ENCODE peak calls at places on chromosomes 2 and 18, in four cellular contexts. H is H1, W is GM12892, S is HepG2. L is an unnamed sample.
A peak's percentile ranks its signal among the peaks of the same experiment; 100 is the strongest.

GRCh38 chr18:44423826-44424225 is 256.9 kb upstream of the SETBP1 start:
- DNase-seq in H (no peak), W (no peak), S (no peak), L (no peak)

GRCh38 chr2:171523339-171523931 is 1.2 kb downstream of the CYBRD1 start:
- DNase-seq in H (peak; percentile 83), W (peak; percentile 28), S (peak; percentile 21), L (peak; percentile 27)

GRCh38 chr18:31648966-31649429 is 35.4 kb downstream of the B4GALT6 start:
- DNase-seq in H (no peak), W (no peak), S (peak; percentile 13), L (no peak)

GRCh38 chr2:227796044-227796780 is 17.4 kb upstream of the CCL20 start:
- DNase-seq in H (no peak), W (no peak), S (peak; percentile 61), L (no peak)

GRCh38 chr2:43236256-43236655 is 9.8 kb upstream of the ZFP36L2 start:
- DNase-seq in H (no peak), W (no peak), S (no peak), L (no peak)

GRCh38 chr2:74440378-74441110 is 1.2 kb downstream of the RTKN start:
- DNase-seq in H (peak; percentile 92), W (peak; percentile 99), S (peak; percentile 95), L (peak; percentile 98)

GRCh38 chr2:127428815-127429109 is 10.5 kb downstream of the PROC start:
- DNase-seq in H (no peak), W (no peak), S (no peak), L (no peak)

GRCh38 chr2:196088209-196088608 is 19.6 kb upstream of the DNAH7 start:
- DNase-seq in H (no peak), W (no peak), S (peak; percentile 88), L (no peak)

GRCh38 chr2:238100049-238100820 is at the start of gene ESPNL:
- DNase-seq in H (peak; percentile 51), W (peak; percentile 11), S (no peak), L (no peak)

GRCh38 chr2:234816056-234816455 is 135.8 kb upstream of the SH3BP4 start:
- DNase-seq in H (no peak), W (no peak), S (no peak), L (no peak)

GRCh38 chr2:219290381-219291171 is 11.4 kb downstream of the DNAJB2 start:
- DNase-seq in H (no peak), W (no peak), S (no peak), L (no peak)

GRCh38 chr2:122041455-122041854 is 286.0 kb downstream of the TSN start:
- DNase-seq in H (no peak), W (no peak), S (no peak), L (no peak)

GRCh38 chr2:181169459-181169858 is 189.1 kb downstream of the UBE2E3 start:
- DNase-seq in H (no peak), W (no peak), S (no peak), L (no peak)

GRCh38 chr18:79011300-79011870 is 31.8 kb downstream of the SALL3 start:
- DNase-seq in H (no peak), W (no peak), S (no peak), L (no peak)

GRCh38 chr2:67260348-67261277 is 136.5 kb upstream of the ETAA1 start:
- DNase-seq in H (no peak), W (no peak), S (no peak), L (no peak)

GRCh38 chr2:186576614-186577013 is 13.2 kb upstream of the ITGAV start:
- DNase-seq in H (no peak), W (no peak), S (no peak), L (no peak)

GRCh38 chr2:118807668-118808428 is 39.6 kb downstream of the EN1 start:
- DNase-seq in H (no peak), W (no peak), S (no peak), L (no peak)

GRCh38 chr2:145323512-145323911 is 803.6 kb upstream of the ZEB2 start:
- DNase-seq in H (no peak), W (no peak), S (no peak), L (no peak)
- TF ChIP-seq TAF1 in H (no peak), W (no peak), S (no peak), L (no peak)

GRCh38 chr2:60550151-60550983 is 3.1 kb downstream of the BCL11A start:
- DNase-seq in H (peak; percentile 81), W (no peak), S (peak; percentile 56), L (no peak)

GRCh38 chr2:60550984-60551240 is 2.5 kb downstream of the BCL11A start:
- DNase-seq in H (no peak), W (no peak), S (no peak), L (no peak)

GRCh38 chr2:60552096-60552850 is 1.2 kb downstream of the BCL11A start:
- DNase-seq in H (peak; percentile 68), W (no peak), S (no peak), L (no peak)

GRCh38 chr2:60552851-60553495 is 481 bp downstream of the BCL11A start:
- DNase-seq in H (peak; percentile 50), W (no peak), S (no peak), L (no peak)

DNA sequence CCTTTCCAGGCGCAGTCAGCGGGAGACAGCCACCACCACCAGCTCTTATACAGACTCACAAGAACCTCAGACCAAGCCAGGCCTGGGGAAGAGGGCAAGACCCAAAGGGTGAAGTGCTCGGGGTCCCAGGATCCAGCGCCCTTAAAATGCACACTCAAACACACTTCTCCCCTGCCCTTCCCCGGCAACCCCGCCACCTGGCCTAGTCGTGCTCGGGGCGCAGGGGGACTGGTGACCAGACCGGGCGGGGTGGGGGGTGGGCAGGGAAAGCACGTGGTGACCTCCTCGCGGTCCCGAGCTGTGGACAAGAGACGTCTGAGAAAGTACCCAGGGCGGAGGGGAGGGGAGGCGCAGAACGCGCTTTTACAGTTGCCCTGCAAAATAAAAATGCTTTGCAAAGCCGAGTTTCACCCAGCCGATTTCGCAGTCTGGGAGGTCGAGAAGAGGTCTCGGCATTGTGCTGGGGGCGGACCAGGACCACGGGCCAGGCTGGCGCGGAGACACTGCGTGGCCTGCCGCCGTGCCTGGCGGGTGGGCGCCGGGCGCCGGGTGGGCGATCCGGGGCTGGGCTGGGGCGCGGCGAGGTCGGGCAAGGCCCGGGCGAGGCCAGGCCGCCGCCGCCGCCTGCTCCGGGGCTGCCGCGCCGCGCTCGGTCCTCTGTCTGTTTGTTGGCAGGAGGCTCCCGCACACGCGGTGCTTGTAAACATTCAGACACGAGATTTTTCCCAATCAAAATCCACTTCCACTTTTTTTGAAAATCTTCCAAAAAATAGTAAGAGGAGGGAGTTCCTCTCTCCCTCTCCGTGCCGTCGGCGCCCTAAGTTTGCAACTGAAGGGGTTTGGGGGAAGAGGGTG is 2.0 kb downstream of the BCL11A start:
- DNase-seq in H (peak; percentile 64), W (no peak), S (no peak), L (no peak)
- TF ChIP-seq TAF1 in H (peak; percentile 21), W (no peak), S (no peak), L (no peak)

DNA sequence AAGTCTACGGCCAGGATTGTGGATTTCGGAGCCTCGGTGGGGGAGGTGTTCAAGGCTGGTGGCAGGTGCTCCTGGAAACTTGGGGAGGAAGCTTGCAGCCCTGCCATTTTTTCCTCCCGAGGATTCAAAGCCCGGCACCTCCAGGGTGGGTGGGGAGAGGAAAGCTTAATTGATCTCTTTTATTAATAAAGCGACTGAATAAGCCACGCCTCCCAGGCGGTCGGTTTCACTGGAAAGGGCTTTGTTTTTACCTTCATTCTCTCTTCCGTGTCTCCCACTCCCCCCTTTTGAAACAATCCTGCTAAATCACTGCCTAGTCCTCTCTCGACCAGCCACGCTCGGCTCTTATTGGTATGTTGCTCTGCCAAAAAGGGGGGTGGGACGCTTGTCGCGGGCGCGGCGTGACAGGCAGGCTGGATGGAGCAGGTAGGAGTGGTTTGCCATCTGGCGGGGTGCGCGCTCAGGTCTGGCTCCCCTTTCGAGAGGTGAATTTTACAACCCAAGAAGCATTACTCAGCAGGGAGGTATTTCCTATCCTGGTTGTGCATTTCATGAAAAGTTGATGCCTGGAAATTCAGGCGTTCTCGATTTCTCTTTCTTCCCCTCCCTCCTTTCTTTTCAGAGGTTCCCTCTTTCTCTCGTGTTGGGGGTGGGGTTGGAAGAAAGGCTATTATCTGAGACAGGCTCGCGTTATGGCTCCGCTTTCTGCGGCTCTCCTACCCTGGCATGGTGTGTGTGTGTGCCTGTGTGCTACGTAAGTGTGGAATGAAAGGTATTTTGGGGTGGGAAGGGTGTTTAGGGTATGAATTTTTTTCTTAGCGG is 1.4 kb downstream of the NEDD4L start:
- DNase-seq in H (peak; percentile 62), W (peak; percentile 14), S (peak; percentile 41), L (no peak)
- TF ChIP-seq TAF1 in H (no peak), W (no peak), S (no peak), L (no peak)

GRCh38 chr2:205767617-205768016 is 85.3 kb downstream of the NRP2 start:
- DNase-seq in H (no peak), W (no peak), S (no peak), L (no peak)

GRCh38 chr2:205768815-205769493 is 86.7 kb downstream of the NRP2 start:
- DNase-seq in H (no peak), W (no peak), S (no peak), L (no peak)

GRCh38 chr2:205768341-205768740 is 86.0 kb downstream of the NRP2 start:
- DNase-seq in H (no peak), W (no peak), S (no peak), L (no peak)

GRCh38 chr2:205765147-205765546 is 82.8 kb downstream of the NRP2 start:
- DNase-seq in H (no peak), W (no peak), S (no peak), L (no peak)

GRCh38 chr2:205766765-205767359 is 84.6 kb downstream of the NRP2 start:
- DNase-seq in H (peak; percentile 73), W (no peak), S (peak; percentile 55), L (peak; percentile 35)
- TF ChIP-seq TAF1 in H (no peak), W (no peak), S (no peak), L (no peak)

GRCh38 chr2:30505500-30506180 is 58.6 kb downstream of the LCLAT1 start:
- DNase-seq in H (no peak), W (no peak), S (peak; percentile 70), L (no peak)
- TF ChIP-seq TAF1 in H (no peak), W (no peak), S (no peak), L (no peak)

L was measured in GM12891.